ENCODE peak calls at places on chromosomes 2 and 18, in ten cellular contexts. L is skeletal muscle cell; W is activated T-cell treated with anti-CD3 and anti-CD28 coated beads, Interleukin-2, amount 50 U/mL, for 72 hours; G is amniotic stem cell; H is GM12865; T is BJ; P is DMS153; O is AML-193; S is AG10803; Q is Calu3. C is an unnamed sample.

GRCh38 chr2:174059178-174059874 is 94.2 kb upstream of the SP3 start:
- DNase-seq in O (peak), L (peak), W (no peak), T (peak), P (no peak), G (no peak), Q (no peak), H (no peak), S (peak), C (no peak)

GRCh38 chr2:96391153-96391827 is 55.7 kb downstream of the NCAPH start:
- DNase-seq in P (no peak), H (no peak), S (no peak), W (no peak), O (no peak), L (no peak), G (no peak), T (no peak), Q (no peak), C (no peak)

GRCh38 chr2:96762529-96763253 is 2.0 kb downstream of the CNNM4 start:
- DNase-seq in W (no peak), O (no peak), H (peak), T (no peak), G (no peak), Q (no peak), P (no peak), S (no peak), L (no peak), C (peak)

GRCh38 chr2:169736902-169737301 is 3.3 kb downstream of the KLHL23 start:
- DNase-seq in O (no peak), W (no peak), T (no peak), S (no peak), Q (no peak), P (no peak), H (no peak), L (no peak), G (no peak), C (no peak)

GRCh38 chr2:44172576-44172975 is 3.9 kb downstream of the PPM1B start:
- DNase-seq in H (no peak), P (no peak), W (no peak), G (no peak), O (no peak), T (no peak), S (no peak), Q (no peak), L (no peak), C (no peak)

GRCh38 chr2:173427887-173428683 is 73.4 kb downstream of the CDCA7 start:
- DNase-seq in G (no peak), W (no peak), S (peak), H (no peak), P (no peak), O (no peak), L (peak), Q (peak), T (no peak), C (peak)

GRCh38 chr2:104844813-104845551 is 8.9 kb upstream of the POU3F3 start:
- DNase-seq in O (no peak), S (no peak), L (no peak), G (no peak), T (no peak), H (no peak), P (peak), Q (no peak), W (no peak), C (no peak)

GRCh38 chr2:216389565-216389964 is 17.3 kb upstream of the MARCHF4 start:
- DNase-seq in O (no peak), Q (no peak), S (peak), W (no peak), G (no peak), P (no peak), H (no peak), T (no peak), L (peak), C (no peak)

GRCh38 chr18:78402440-78402839 is 577.2 kb upstream of the SALL3 start:
- DNase-seq in W (no peak), Q (no peak), P (no peak), G (no peak), S (no peak), O (no peak), H (no peak), L (no peak), T (no peak), C (no peak)

GRCh38 chr2:235901243-235901642 is 266.9 kb downstream of the GBX2 start:
- DNase-seq in W (no peak), S (no peak), P (no peak), T (no peak), G (no peak), H (no peak), O (no peak), L (no peak), Q (no peak), C (peak)

GRCh38 chr2:159118115-159118858 is 149.8 kb downstream of the TANC1 start:
- DNase-seq in T (no peak), S (peak), G (peak), W (peak), L (peak), P (peak), H (peak), Q (peak), O (peak), C (peak)

GRCh38 chr18:58004317-58004716 is 39.7 kb upstream of the NEDD4L start:
- DNase-seq in G (peak), Q (no peak), P (no peak), O (no peak), T (peak), W (no peak), L (peak), S (peak), H (no peak), C (no peak)

GRCh38 chr2:96869824-96870630 is at the start of gene SEMA4C:
- DNase-seq in G (no peak), O (no peak), S (no peak), T (no peak), L (no peak), W (peak), Q (peak), H (no peak), P (no peak), C (no peak)

GRCh38 chr2:236562434-236562833 is 7.2 kb upstream of the ACKR3 start:
- DNase-seq in S (no peak), O (no peak), W (no peak), G (no peak), L (no peak), Q (peak), T (no peak), P (no peak), H (no peak), C (peak)

GRCh38 chr2:240967681-240968621 is 30.5 kb upstream of the SNED1 start:
- DNase-seq in L (no peak), G (no peak), W (no peak), Q (no peak), T (no peak), S (no peak), H (no peak), P (no peak), O (no peak), C (no peak)

GRCh38 chr2:239361311-239361642 is 39.5 kb downstream of the HDAC4 start:
- DNase-seq in T (no peak), Q (no peak), W (no peak), O (no peak), L (no peak), P (no peak), G (no peak), H (no peak), S (peak), C (no peak)

GRCh38 chr2:33215299-33215698 is 261.1 kb upstream of the RASGRP3 start:
- DNase-seq in H (no peak), W (no peak), Q (no peak), L (peak), P (no peak), S (peak), T (peak), G (peak), O (no peak), C (no peak)

GRCh38 chr2:53802617-53803115 is 15.8 kb downstream of the ERLEC1 start:
- DNase-seq in O (no peak), T (no peak), Q (no peak), H (no peak), L (no peak), P (no peak), S (no peak), G (no peak), W (no peak), C (no peak)

GRCh38 chr2:9528036-9528787 is 27.4 kb downstream of the ADAM17 start:
- DNase-seq in G (no peak), T (no peak), P (no peak), H (no peak), O (no peak), Q (no peak), W (no peak), L (no peak), S (no peak), C (no peak)

GRCh38 chr2:152011724-152012123 is 87.1 kb downstream of the CACNB4 start:
- DNase-seq in S (no peak), Q (no peak), H (no peak), G (no peak), L (no peak), W (no peak), P (no peak), O (no peak), T (no peak), C (no peak)

GRCh38 chr2:237860273-237860935 is 981 bp downstream of the RAMP1 start:
- DNase-seq in Q (no peak), T (no peak), L (no peak), P (no peak), G (no peak), W (no peak), O (no peak), S (no peak), H (no peak), C (peak)

GRCh38 chr2:80417737-80418136 is 113.2 kb upstream of the LRRTM1 start:
- DNase-seq in S (no peak), L (no peak), O (no peak), H (no peak), P (no peak), T (no peak), W (no peak), G (no peak), Q (no peak), C (no peak)

GRCh38 chr2:98771771-98772521 is 41.0 kb upstream of the MGAT4A start:
- DNase-seq in W (peak), S (peak), H (peak), L (peak), P (no peak), G (no peak), O (peak), Q (no peak), T (no peak), C (peak)

GRCh38 chr2:127611076-127611925 is 34.7 kb upstream of the GPR17 start:
- DNase-seq in L (no peak), G (no peak), T (no peak), W (no peak), S (no peak), Q (no peak), P (no peak), H (no peak), O (no peak), C (no peak)

GRCh38 chr2:96913398-96914202 is 43.7 kb upstream of the SEMA4C start:
- DNase-seq in W (peak), H (peak), Q (no peak), T (no peak), P (no peak), O (peak), L (no peak), G (no peak), S (no peak), C (peak)

C was measured in small intestine.